ENCODE peak calls at places on chromosomes 12 and 14, in four cellular contexts. G is WTC11, U is HepG2, X is K562. O is an unnamed sample.

GRCh38 chr12:46659032-46659703 is 166.6 kb downstream of the SLC38A4 start:
- DNase-seq in X (no peak), U (no peak), G (no peak), O (no peak)

GRCh38 chr14:49505026-49505766 is 81.0 kb downstream of the RPS29 start:
- DNase-seq in X (no peak), G (no peak), U (no peak), O (no peak)

GRCh38 chr12:106188249-106188648 is 49.5 kb upstream of the NUAK1 start:
- DNase-seq in G (no peak), X (no peak), U (no peak), O (no peak)

GRCh38 chr12:66548338-66549049 is 130.4 kb downstream of the GRIP1 start:
- DNase-seq in X (no peak), U (no peak), G (no peak), O (no peak)

GRCh38 chr12:38823743-38824142 is 81.6 kb downstream of the CPNE8 start:
- DNase-seq in X (no peak), U (no peak), G (no peak), O (no peak)

GRCh38 chr14:52012635-52013034 is 23.3 kb downstream of the RTRAF start:
- DNase-seq in X (no peak), U (no peak), G (no peak), O (no peak)

GRCh38 chr12:857611-858010 is 91.9 kb downstream of the RAD52 start:
- DNase-seq in G (no peak), U (no peak), X (no peak), O (no peak)

GRCh38 chr14:43356984-43357545 is 1150.0 kb downstream of the FSCB start:
- DNase-seq in U (no peak), X (no peak), G (no peak), O (no peak)

GRCh38 chr14:101467181-101467926 is 93.9 kb upstream of the DIO3 start:
- DNase-seq in G (no peak), U (no peak), X (no peak), O (no peak)

GRCh38 chr12:40691913-40692616 is at the start of gene CNTN1:
- DNase-seq in G (peak), U (no peak), X (peak), O (peak)

GRCh38 chr12:58310828-58311273 is 369.5 kb downstream of the ATP23 start:
- DNase-seq in G (no peak), X (peak), U (peak), O (no peak)

GRCh38 chr14:85731198-85731597 is 201.3 kb downstream of the FLRT2 start:
- DNase-seq in G (no peak), U (no peak), X (no peak), O (no peak)

GRCh38 chr12:33439587-33440011 is at the start of gene SYT10:
- DNase-seq in U (no peak), X (peak), G (peak), O (no peak)

GRCh38 chr14:55329999-55330710 is 58.9 kb downstream of the FBXO34 start:
- DNase-seq in U (no peak), X (no peak), G (no peak), O (no peak)

GRCh38 chr14:55103005-55103640 is 25.9 kb upstream of the LGALS3 start:
- DNase-seq in U (peak), X (peak), G (peak), O (no peak)

GRCh38 chr12:25124493-25124892 is 70.5 kb downstream of the DNAI7 start:
- DNase-seq in G (no peak), U (no peak), X (no peak), O (no peak)

GRCh38 chr12:22925593-22925992 is 300.6 kb downstream of the ETNK1 start:
- DNase-seq in U (no peak), G (no peak), X (no peak), O (no peak)

GRCh38 chr12:16880864-16881285 is 274.9 kb upstream of the LMO3 start:
- DNase-seq in U (no peak), G (peak), X (no peak), O (peak)

DNA sequence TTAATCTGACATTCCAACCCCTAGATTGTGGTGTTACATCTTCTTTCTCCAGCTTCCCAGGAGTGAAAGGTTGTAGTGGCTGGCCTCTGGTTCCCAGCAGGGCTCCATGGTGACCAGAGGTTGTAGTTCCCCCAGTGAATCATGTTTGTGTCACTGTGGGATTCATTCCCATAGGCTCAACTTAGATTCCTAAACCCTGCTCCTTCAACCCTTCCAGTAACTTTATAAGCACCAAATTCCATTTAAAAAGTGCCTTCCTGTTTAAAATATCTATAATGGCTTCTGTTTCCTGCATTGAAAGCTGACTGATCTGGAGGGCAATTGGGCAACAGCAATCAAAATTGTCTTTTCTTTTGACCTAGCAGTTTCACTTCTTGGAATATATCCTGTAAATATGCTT is 40.5 kb upstream of the TBC1D15 start:
- DNase-seq in X (no peak), U (no peak), G (no peak), O (no peak)
- TF ChIP-seq ELF4 in X (no peak), U (no peak), G (no peak), O (no peak)

DNA sequence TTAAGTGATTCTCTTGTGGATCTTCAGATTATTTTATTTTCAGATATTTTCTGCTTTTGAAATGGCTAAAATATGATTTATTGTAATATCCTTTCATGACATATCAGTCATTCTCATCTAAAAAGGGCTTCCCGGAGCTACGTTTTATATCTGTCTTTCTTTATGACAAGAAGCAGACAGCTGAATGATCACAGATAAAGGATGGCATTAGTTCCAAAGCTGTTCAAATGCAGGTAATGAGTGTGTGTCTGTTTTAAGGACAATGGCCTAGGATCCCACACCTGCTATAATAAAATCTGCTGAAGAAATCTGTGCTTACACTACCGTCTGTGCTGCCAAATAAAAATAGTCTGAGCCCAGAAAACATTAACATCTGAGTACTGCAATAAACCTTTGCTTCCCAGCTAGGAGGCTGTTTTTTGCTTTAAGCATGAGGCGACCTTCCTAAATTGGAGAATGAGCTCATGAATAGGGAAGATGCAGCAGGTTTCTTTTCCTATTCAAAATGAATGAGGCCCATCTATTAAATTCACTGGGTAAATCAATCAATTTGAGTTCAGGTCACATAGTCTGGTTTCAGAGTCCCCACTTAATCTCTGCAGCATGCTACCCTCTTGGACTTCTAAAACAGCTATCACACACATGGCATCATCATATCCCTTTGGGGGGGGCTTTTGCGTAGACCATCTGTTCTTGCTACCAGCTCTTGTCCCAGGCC is 498.5 kb downstream of the NELL2 start:
- DNase-seq in X (no peak), U (no peak), G (no peak), O (no peak)
- TF ChIP-seq ELF4 in X (no peak), U (no peak), G (no peak), O (no peak)

GRCh38 chr12:122789637-122790036 is 15.3 kb downstream of the CCDC62 start:
- DNase-seq in X (peak), U (no peak), G (no peak), O (no peak)

GRCh38 chr12:122795807-122796206 is 21.4 kb downstream of the CCDC62 start:
- DNase-seq in U (no peak), G (no peak), X (no peak), O (no peak)

GRCh38 chr12:122790393-122791075 is 16.2 kb downstream of the CCDC62 start:
- DNase-seq in G (no peak), X (no peak), U (no peak), O (no peak)

GRCh38 chr12:122788387-122788786 is 14.0 kb downstream of the CCDC62 start:
- DNase-seq in U (no peak), G (no peak), X (no peak), O (no peak)

GRCh38 chr12:122793685-122794106 is 19.3 kb downstream of the CCDC62 start:
- DNase-seq in X (peak), G (no peak), U (peak), O (peak)
- TF ChIP-seq ELF4 in X (no peak), G (no peak), U (no peak), O (no peak)

GRCh38 chr14:40463886-40464285 is 1031.7 kb upstream of the FBXO33 start:
- DNase-seq in U (no peak), G (no peak), X (no peak), O (no peak)

GRCh38 chr14:40467969-40468368 is 1035.7 kb upstream of the FBXO33 start:
- DNase-seq in U (no peak), G (no peak), X (no peak), O (no peak)

GRCh38 chr14:40464531-40464930 is 1032.3 kb upstream of the FBXO33 start:
- DNase-seq in X (no peak), G (no peak), U (no peak), O (no peak)
- TF ChIP-seq ELF4 in X (no peak), G (no peak), U (no peak), O (no peak)

GRCh38 chr12:133203344-133204263 is 22.3 kb downstream of the ZNF268 start:
- DNase-seq in U (no peak), G (no peak), X (no peak), O (no peak)
- TF ChIP-seq ELF4 in U (no peak), G (no peak), X (no peak), O (no peak)